ENCODE peak calls at places on chromosomes 6 and 20, in seven cellular contexts. Q, E, U, V, D, Y and A are unnamed samples.

GRCh38 chr6:296151-297122 is 4.2 kb downstream of the DUSP22 start:
- DNase-seq in Q (peak; percentile 33), V (no peak), E (no peak), D (no peak), Y (no peak), U (no peak), A (no peak)

GRCh38 chr6:24458134-24458533 is 31.2 kb downstream of the GPLD1 start:
- DNase-seq in Q (no peak), U (no peak), D (no peak), V (no peak), Y (no peak), E (no peak), A (no peak)

GRCh38 chr20:49888341-49889244 is 26.7 kb downstream of the SPATA2 start:
- DNase-seq in U (peak; percentile 5), D (peak; percentile 49), Y (peak; percentile 80), V (peak; percentile 79), E (peak; percentile 52), Q (peak; percentile 58), A (peak; percentile 59)

GRCh38 chr6:24484657-24485318 is 4.6 kb downstream of the GPLD1 start:
- DNase-seq in D (no peak), E (no peak), Q (no peak), Y (no peak), V (no peak), U (no peak), A (no peak)

GRCh38 chr20:44271915-44272663 is 25.0 kb downstream of the GDAP1L1 start:
- DNase-seq in D (no peak), E (peak; percentile 71), Q (no peak), U (no peak), Y (no peak), V (no peak), A (no peak)

GRCh38 chr20:8267009-8267408 is 134.9 kb downstream of the PLCB1 start:
- DNase-seq in E (peak; percentile 96), D (peak; percentile 85), U (peak; percentile 61), V (no peak), Y (no peak), Q (no peak), A (no peak)

GRCh38 chr6:15474196-15474595 is 188.6 kb downstream of the DTNBP1 start:
- DNase-seq in U (no peak), E (no peak), Y (no peak), Q (no peak), V (no peak), D (no peak), A (no peak)

GRCh38 chr6:132128424-132128823 is 177.3 kb upstream of the CCN2 start:
- DNase-seq in Q (no peak), V (no peak), U (no peak), E (peak; percentile 38), Y (no peak), D (no peak), A (no peak)

GRCh38 chr6:3750324-3751018 is 1.0 kb downstream of the PXDC1 start:
- DNase-seq in Q (no peak), U (peak; percentile 36), D (no peak), E (peak; percentile 63), Y (peak; percentile 58), V (peak; percentile 69), A (peak; percentile 76)

GRCh38 chr6:158631678-158632537 is 12.6 kb downstream of the DYNLT1 start:
- DNase-seq in V (no peak), D (no peak), Y (no peak), Q (no peak), E (no peak), U (no peak), A (peak; percentile 84)